ENCODE peak calls at places on chromosomes 7 and 10, in nine cellular contexts. One of them, this sample, is unnamed.

GRCh38 chr7:1124164-1124563 is 35.8 kb downstream of the ZFAND2A start:
- DNase-seq in lower lobe of right lung: peak
- DNase-seq in GM04503: no peak
- DNase-seq in stomach: no peak
- DNase-seq in heart left ventricle: no peak
- DNase-seq in HT1080: no peak
- DNase-seq in posterior vena cava: peak
- DNase-seq in EH: no peak
- DNase-seq in lower leg skin: no peak
- DNase-seq in this sample: peak

GRCh38 chr7:126501617-126502016 is 751.1 kb downstream of the GRM8 start:
- DNase-seq in lower lobe of right lung: no peak
- DNase-seq in GM04503: no peak
- DNase-seq in stomach: no peak
- DNase-seq in heart left ventricle: no peak
- DNase-seq in HT1080: no peak
- DNase-seq in posterior vena cava: no peak
- DNase-seq in EH: no peak
- DNase-seq in lower leg skin: no peak
- DNase-seq in this sample: no peak

GRCh38 chr7:10703059-10703458 is 270.6 kb upstream of the PHF14 start:
- DNase-seq in lower lobe of right lung: no peak
- DNase-seq in GM04503: no peak
- DNase-seq in stomach: no peak
- DNase-seq in heart left ventricle: no peak
- DNase-seq in HT1080: no peak
- DNase-seq in posterior vena cava: no peak
- DNase-seq in EH: no peak
- DNase-seq in lower leg skin: no peak
- DNase-seq in this sample: no peak

GRCh38 chr10:19788075-19788686 is 28.1 kb upstream of the PLXDC2 start:
- DNase-seq in lower lobe of right lung: no peak
- DNase-seq in GM04503: peak
- DNase-seq in stomach: no peak
- DNase-seq in heart left ventricle: no peak
- DNase-seq in HT1080: peak
- DNase-seq in posterior vena cava: no peak
- DNase-seq in EH: peak
- DNase-seq in lower leg skin: peak
- DNase-seq in this sample: no peak

GRCh38 chr7:80584778-80585177 is 53.7 kb upstream of the CD36 start:
- DNase-seq in lower lobe of right lung: no peak
- DNase-seq in GM04503: no peak
- DNase-seq in stomach: peak
- DNase-seq in heart left ventricle: no peak
- DNase-seq in HT1080: peak
- DNase-seq in posterior vena cava: no peak
- DNase-seq in EH: peak
- DNase-seq in lower leg skin: no peak
- DNase-seq in this sample: no peak

GRCh38 chr10:25068152-25069058 is 52.0 kb downstream of the THNSL1 start:
- DNase-seq in lower lobe of right lung: no peak
- DNase-seq in GM04503: peak
- DNase-seq in stomach: no peak
- DNase-seq in heart left ventricle: no peak
- DNase-seq in HT1080: peak
- DNase-seq in posterior vena cava: no peak
- DNase-seq in EH: peak
- DNase-seq in lower leg skin: no peak
- DNase-seq in this sample: no peak

GRCh38 chr7:116382375-116382774 is 117.2 kb upstream of the CAV2 start:
- DNase-seq in lower lobe of right lung: no peak
- DNase-seq in GM04503: no peak
- DNase-seq in stomach: no peak
- DNase-seq in heart left ventricle: no peak
- DNase-seq in HT1080: no peak
- DNase-seq in posterior vena cava: no peak
- DNase-seq in EH: no peak
- DNase-seq in lower leg skin: no peak
- DNase-seq in this sample: no peak

GRCh38 chr7:132709971-132710567 is 133.8 kb upstream of the PLXNA4 start:
- DNase-seq in lower lobe of right lung: no peak
- DNase-seq in GM04503: no peak
- DNase-seq in stomach: peak
- DNase-seq in heart left ventricle: no peak
- DNase-seq in HT1080: peak
- DNase-seq in posterior vena cava: no peak
- DNase-seq in EH: peak
- DNase-seq in lower leg skin: no peak
- DNase-seq in this sample: no peak

GRCh38 chr10:97366572-97366971 is 32.0 kb upstream of the FRAT2 start:
- DNase-seq in lower lobe of right lung: no peak
- DNase-seq in GM04503: no peak
- DNase-seq in stomach: no peak
- DNase-seq in heart left ventricle: no peak
- DNase-seq in HT1080: no peak
- DNase-seq in posterior vena cava: no peak
- DNase-seq in EH: no peak
- DNase-seq in lower leg skin: no peak
- DNase-seq in this sample: no peak

This sample was measured in gastrocnemius medialis.